ENCODE peak calls at places on chromosomes 12 and 14, in six cellular contexts. W is uterus, E is GM06990, M is Peyer's patch, V is posterior vena cava, R is ovary. P is an unnamed sample.

GRCh38 chr14:70642313-70643235 is 858 bp downstream of the TTC9 start:
- DNase-seq in W (no peak), E (peak), M (peak), V (peak), R (no peak), P (peak)

GRCh38 chr12:6697584-6698351 is 2.8 kb downstream of the PIANP start:
- DNase-seq in W (no peak), E (no peak), M (peak), V (no peak), R (no peak), P (no peak)

GRCh38 chr14:58557242-58557641 is 80.5 kb upstream of the DACT1 start:
- DNase-seq in W (no peak), E (no peak), M (no peak), V (no peak), R (no peak), P (no peak)

GRCh38 chr12:10115890-10116289 is 14.1 kb downstream of the CLEC7A start:
- DNase-seq in W (no peak), E (no peak), M (no peak), V (no peak), R (no peak), P (no peak)

GRCh38 chr12:12441891-12442461 is 85.1 kb downstream of the BORCS5 start:
- DNase-seq in W (no peak), E (peak), M (peak), V (no peak), R (no peak), P (no peak)

GRCh38 chr12:62602445-62603060 is 135.9 kb downstream of the MON2 start:
- DNase-seq in W (peak), E (peak), M (peak), V (peak), R (peak), P (peak)

GRCh38 chr12:64522316-64522715 is 70.4 kb downstream of the TBK1 start:
- DNase-seq in W (no peak), E (no peak), M (no peak), V (no peak), R (no peak), P (no peak)

GRCh38 chr14:53571589-53571988 is 385.0 kb downstream of the BMP4 start:
- DNase-seq in W (no peak), E (no peak), M (no peak), V (no peak), R (no peak), P (no peak)

GRCh38 chr12:131511391-131511802 is 199.5 kb upstream of the SFSWAP start:
- DNase-seq in W (no peak), E (peak), M (peak), V (no peak), R (no peak), P (no peak)

GRCh38 chr12:86662464-86662863 is 406.3 kb upstream of the MGAT4C start:
- DNase-seq in W (no peak), E (no peak), M (no peak), V (no peak), R (no peak), P (no peak)

GRCh38 chr14:21090194-21090939 is 8.1 kb downstream of the ZNF219 start:
- DNase-seq in W (no peak), E (no peak), M (no peak), V (no peak), R (peak), P (peak)

GRCh38 chr12:121786441-121786825 is 7.1 kb downstream of the RHOF start:
- DNase-seq in W (no peak), E (no peak), M (peak), V (no peak), R (no peak), P (peak)

GRCh38 chr14:22656945-22657711 is 13.0 kb upstream of the OR6J1 start:
- DNase-seq in W (no peak), E (no peak), M (no peak), V (no peak), R (no peak), P (no peak)

GRCh38 chr12:66947119-66947518 is 268.2 kb upstream of the GRIP1 start:
- DNase-seq in W (no peak), E (no peak), M (no peak), V (no peak), R (no peak), P (no peak)

GRCh38 chr12:112270673-112271072 is 111.6 kb downstream of the HECTD4 start:
- DNase-seq in W (no peak), E (no peak), M (no peak), V (no peak), R (no peak), P (no peak)

GRCh38 chr12:31324845-31325523 is 966 bp downstream of the SINHCAF start:
- DNase-seq in W (peak), E (peak), M (peak), V (peak), R (peak), P (peak)

GRCh38 chr14:73252491-73253322 is 15.4 kb downstream of the PAPLN start:
- DNase-seq in W (no peak), E (no peak), M (no peak), V (peak), R (no peak), P (no peak)

P was measured in upper lobe of right lung.